ENCODE peak calls at places on chromosomes 1 and 21, in nine cellular contexts. One of them, this sample, is unnamed.

GRCh38 chr1:7886346-7886745 is 33.5 kb upstream of the UTS2 start:
- DNase-seq in cardiac muscle cell: no peak
- DNase-seq in brain microvascular endothelial cell: no peak
- DNase-seq in uterus: no peak
- DNase-seq in PC-9: no peak
- DNase-seq in pancreas: no peak
- DNase-seq in Peyer's patch: no peak
- DNase-seq in adrenal gland: no peak
- DNase-seq in aorta: no peak
- DNase-seq in this sample: no peak

GRCh38 chr1:202155478-202156021 is 4.9 kb downstream of the PTPN7 start:
- DNase-seq in cardiac muscle cell: no peak
- DNase-seq in aorta: peak; percentile 77
- DNase-seq in Peyer's patch: no peak
- DNase-seq in adrenal gland: peak; percentile 75
- DNase-seq in pancreas: peak; percentile 49
- DNase-seq in uterus: no peak
- DNase-seq in PC-9: peak; percentile 67
- DNase-seq in brain microvascular endothelial cell: peak; percentile 17
- DNase-seq in this sample: no peak

GRCh38 chr1:202835548-202836072 is 24.9 kb downstream of the PCAT6 start:
- DNase-seq in adrenal gland: no peak
- DNase-seq in brain microvascular endothelial cell: no peak
- DNase-seq in Peyer's patch: no peak
- DNase-seq in cardiac muscle cell: no peak
- DNase-seq in pancreas: no peak
- DNase-seq in uterus: no peak
- DNase-seq in PC-9: no peak
- DNase-seq in aorta: no peak
- DNase-seq in this sample: no peak

GRCh38 chr1:1437033-1437903 is 1.8 kb downstream of the VWA1 start:
- DNase-seq in cardiac muscle cell: no peak
- DNase-seq in Peyer's patch: no peak
- DNase-seq in adrenal gland: no peak
- DNase-seq in aorta: no peak
- DNase-seq in brain microvascular endothelial cell: no peak
- DNase-seq in PC-9: no peak
- DNase-seq in pancreas: peak; percentile 30
- DNase-seq in uterus: peak; percentile 15
- DNase-seq in this sample: no peak

GRCh38 chr1:59333626-59334277 is 36.9 kb downstream of the FGGY start:
- DNase-seq in Peyer's patch: no peak
- DNase-seq in cardiac muscle cell: no peak
- DNase-seq in aorta: no peak
- DNase-seq in PC-9: no peak
- DNase-seq in uterus: no peak
- DNase-seq in brain microvascular endothelial cell: no peak
- DNase-seq in adrenal gland: no peak
- DNase-seq in pancreas: no peak
- DNase-seq in this sample: no peak

GRCh38 chr21:46110499-46111192 is 12.7 kb downstream of the COL6A2 start:
- DNase-seq in aorta: peak; percentile 72
- DNase-seq in cardiac muscle cell: peak; percentile 35
- DNase-seq in Peyer's patch: peak; percentile 36
- DNase-seq in uterus: peak; percentile 44
- DNase-seq in pancreas: peak; percentile 7
- DNase-seq in PC-9: no peak
- DNase-seq in brain microvascular endothelial cell: no peak
- DNase-seq in adrenal gland: peak; percentile 10
- DNase-seq in this sample: peak; percentile 76

GRCh38 chr1:38858833-38859560 is 575 bp downstream of the RRAGC start:
- DNase-seq in aorta: peak; percentile 67
- DNase-seq in PC-9: peak; percentile 76
- DNase-seq in uterus: peak; percentile 39
- DNase-seq in brain microvascular endothelial cell: peak; percentile 62
- DNase-seq in adrenal gland: peak; percentile 56
- DNase-seq in Peyer's patch: peak; percentile 87
- DNase-seq in cardiac muscle cell: peak; percentile 71
- DNase-seq in pancreas: peak; percentile 57
- DNase-seq in this sample: peak; percentile 45

GRCh38 chr1:223228931-223229528 is 86.0 kb upstream of the TLR5 start:
- DNase-seq in Peyer's patch: no peak
- DNase-seq in pancreas: no peak
- DNase-seq in PC-9: no peak
- DNase-seq in aorta: no peak
- DNase-seq in cardiac muscle cell: no peak
- DNase-seq in brain microvascular endothelial cell: no peak
- DNase-seq in uterus: no peak
- DNase-seq in adrenal gland: no peak
- DNase-seq in this sample: no peak

GRCh38 chr1:79604490-79605198 is 598.1 kb upstream of the ADGRL4 start:
- DNase-seq in cardiac muscle cell: no peak
- DNase-seq in Peyer's patch: no peak
- DNase-seq in PC-9: no peak
- DNase-seq in adrenal gland: no peak
- DNase-seq in uterus: no peak
- DNase-seq in aorta: no peak
- DNase-seq in brain microvascular endothelial cell: no peak
- DNase-seq in pancreas: no peak
- DNase-seq in this sample: no peak

GRCh38 chr1:81967957-81968356 is 167.2 kb downstream of the ADGRL2 start:
- DNase-seq in brain microvascular endothelial cell: no peak
- DNase-seq in cardiac muscle cell: no peak
- DNase-seq in pancreas: no peak
- DNase-seq in adrenal gland: no peak
- DNase-seq in Peyer's patch: no peak
- DNase-seq in aorta: no peak
- DNase-seq in PC-9: no peak
- DNase-seq in uterus: no peak
- DNase-seq in this sample: no peak

GRCh38 chr21:42153046-42153685 is 65.8 kb upstream of the ABCG1 start:
- DNase-seq in PC-9: no peak
- DNase-seq in pancreas: no peak
- DNase-seq in adrenal gland: no peak
- DNase-seq in uterus: no peak
- DNase-seq in brain microvascular endothelial cell: no peak
- DNase-seq in cardiac muscle cell: no peak
- DNase-seq in Peyer's patch: peak; percentile 36
- DNase-seq in aorta: no peak
- DNase-seq in this sample: no peak
- H3K27me3 ChIP-seq in PC-9: no peaks in the 10 kb centered on the region
- H3K27me3 ChIP-seq in pancreas: no peaks in the 10 kb centered on the region
- H3K27me3 ChIP-seq in adrenal gland: no peaks in the 10 kb centered on the region
- H3K27me3 ChIP-seq in uterus: no peaks in the 10 kb centered on the region
- H3K27me3 ChIP-seq in brain microvascular endothelial cell: peaks cover 16% of the 10 kb centered on the region
- H3K27me3 ChIP-seq in cardiac muscle cell: no peaks in the 10 kb centered on the region
- H3K27me3 ChIP-seq in Peyer's patch: no peaks in the 10 kb centered on the region
- H3K27me3 ChIP-seq in aorta: no peaks in the 10 kb centered on the region
- H3K27me3 ChIP-seq in this sample: no peaks in the 10 kb centered on the region

GRCh38 chr1:153431427-153431826 is 15.1 kb downstream of the S100A7A start:
- DNase-seq in aorta: no peak
- DNase-seq in cardiac muscle cell: no peak
- DNase-seq in Peyer's patch: no peak
- DNase-seq in adrenal gland: no peak
- DNase-seq in uterus: no peak
- DNase-seq in pancreas: no peak
- DNase-seq in brain microvascular endothelial cell: no peak
- DNase-seq in PC-9: no peak
- DNase-seq in this sample: no peak
- H3K27me3 ChIP-seq in aorta: no peaks in the 10 kb centered on the region
- H3K27me3 ChIP-seq in cardiac muscle cell: peaks cover 9% of the 10 kb centered on the region
- H3K27me3 ChIP-seq in Peyer's patch: no peaks in the 10 kb centered on the region
- H3K27me3 ChIP-seq in adrenal gland: no peaks in the 10 kb centered on the region
- H3K27me3 ChIP-seq in uterus: no peaks in the 10 kb centered on the region
- H3K27me3 ChIP-seq in pancreas: no peaks in the 10 kb centered on the region
- H3K27me3 ChIP-seq in brain microvascular endothelial cell: no peaks in the 10 kb centered on the region
- H3K27me3 ChIP-seq in PC-9: peaks cover 66% of the 10 kb centered on the region
- H3K27me3 ChIP-seq in this sample: peaks cover 20% of the 10 kb centered on the region

GRCh38 chr1:30316056-30316455 is 407.3 kb downstream of the MATN1 start:
- DNase-seq in PC-9: no peak
- DNase-seq in uterus: no peak
- DNase-seq in adrenal gland: no peak
- DNase-seq in cardiac muscle cell: no peak
- DNase-seq in aorta: no peak
- DNase-seq in pancreas: no peak
- DNase-seq in brain microvascular endothelial cell: no peak
- DNase-seq in Peyer's patch: no peak
- DNase-seq in this sample: no peak

GRCh38 chr1:30313176-30313575 is 410.2 kb downstream of the MATN1 start:
- DNase-seq in aorta: no peak
- DNase-seq in uterus: no peak
- DNase-seq in PC-9: no peak
- DNase-seq in pancreas: no peak
- DNase-seq in Peyer's patch: no peak
- DNase-seq in adrenal gland: no peak
- DNase-seq in brain microvascular endothelial cell: no peak
- DNase-seq in cardiac muscle cell: no peak
- DNase-seq in this sample: no peak

GRCh38 chr1:30313584-30313983 is 409.8 kb downstream of the MATN1 start:
- DNase-seq in aorta: no peak
- DNase-seq in PC-9: no peak
- DNase-seq in cardiac muscle cell: no peak
- DNase-seq in brain microvascular endothelial cell: no peak
- DNase-seq in Peyer's patch: no peak
- DNase-seq in adrenal gland: no peak
- DNase-seq in pancreas: no peak
- DNase-seq in uterus: no peak
- DNase-seq in this sample: no peak

GRCh38 chr1:30315185-30315960 is 408.0 kb downstream of the MATN1 start:
- DNase-seq in aorta: no peak
- DNase-seq in brain microvascular endothelial cell: peak; percentile 9
- DNase-seq in adrenal gland: no peak
- DNase-seq in cardiac muscle cell: no peak
- DNase-seq in Peyer's patch: no peak
- DNase-seq in PC-9: no peak
- DNase-seq in uterus: no peak
- DNase-seq in pancreas: no peak
- DNase-seq in this sample: no peak

DNA sequence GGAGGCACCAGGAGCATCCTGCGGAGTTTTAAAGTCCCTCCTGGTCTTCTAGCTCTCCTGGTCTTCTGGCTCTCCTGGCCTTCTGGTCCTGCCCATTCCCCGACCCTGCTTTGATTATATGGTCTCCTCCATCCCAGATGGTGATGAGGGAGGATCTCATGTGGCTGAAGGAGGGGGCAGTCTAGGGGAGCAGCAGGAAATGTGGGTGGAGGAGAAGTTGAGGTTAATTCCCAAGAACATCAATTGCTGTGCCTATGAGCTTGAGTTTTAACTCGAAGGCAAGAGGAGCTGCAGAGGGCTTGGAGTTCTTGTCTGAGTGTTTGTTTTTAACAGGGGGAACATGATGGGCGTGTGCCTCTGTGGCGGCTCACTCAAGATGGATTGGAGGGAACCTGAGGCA is 408.8 kb downstream of the MATN1 start:
- DNase-seq in PC-9: no peak
- DNase-seq in aorta: no peak
- DNase-seq in uterus: no peak
- DNase-seq in Peyer's patch: no peak
- DNase-seq in pancreas: no peak
- DNase-seq in cardiac muscle cell: no peak
- DNase-seq in adrenal gland: no peak
- DNase-seq in brain microvascular endothelial cell: no peak
- DNase-seq in this sample: no peak
- H3K27me3 ChIP-seq in PC-9: peaks cover 63% of the 10 kb centered on the region
- H3K27me3 ChIP-seq in aorta: no peaks in the 10 kb centered on the region
- H3K27me3 ChIP-seq in uterus: no peaks in the 10 kb centered on the region
- H3K27me3 ChIP-seq in Peyer's patch: no peaks in the 10 kb centered on the region
- H3K27me3 ChIP-seq in pancreas: no peaks in the 10 kb centered on the region
- H3K27me3 ChIP-seq in cardiac muscle cell: no peaks in the 10 kb centered on the region
- H3K27me3 ChIP-seq in adrenal gland: no peaks in the 10 kb centered on the region
- H3K27me3 ChIP-seq in brain microvascular endothelial cell: no peaks in the 10 kb centered on the region
- H3K27me3 ChIP-seq in this sample: no peaks in the 10 kb centered on the region

DNA sequence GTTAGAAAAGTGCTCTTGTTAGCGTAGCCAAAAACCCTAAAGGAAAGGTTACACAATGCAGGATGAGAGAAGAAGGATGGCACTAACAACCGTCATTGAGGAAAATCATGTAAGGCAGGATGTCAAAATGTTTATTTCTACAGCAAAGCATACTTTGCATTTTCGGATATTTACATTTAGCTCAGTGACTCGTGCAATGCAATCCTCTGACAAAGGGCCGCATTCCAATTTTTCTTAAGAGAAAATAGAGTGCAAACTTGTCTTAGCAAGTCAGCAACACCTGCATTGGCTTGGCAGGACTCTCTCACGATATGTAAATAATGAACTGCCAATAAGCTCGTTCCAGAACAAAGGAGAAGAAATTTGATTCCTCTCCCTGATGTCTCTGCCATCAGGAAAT is 33.3 kb downstream of the TIAM1 start:
- DNase-seq in Peyer's patch: no peak
- DNase-seq in brain microvascular endothelial cell: no peak
- DNase-seq in PC-9: peak; percentile 50
- DNase-seq in cardiac muscle cell: no peak
- DNase-seq in adrenal gland: no peak
- DNase-seq in uterus: no peak
- DNase-seq in pancreas: no peak
- DNase-seq in aorta: no peak
- DNase-seq in this sample: no peak
- H3K27me3 ChIP-seq in Peyer's patch: no peaks in the 10 kb centered on the region
- H3K27me3 ChIP-seq in brain microvascular endothelial cell: no peaks in the 10 kb centered on the region
- H3K27me3 ChIP-seq in PC-9: no peaks in the 10 kb centered on the region
- H3K27me3 ChIP-seq in cardiac muscle cell: no peaks in the 10 kb centered on the region
- H3K27me3 ChIP-seq in adrenal gland: no peaks in the 10 kb centered on the region
- H3K27me3 ChIP-seq in uterus: no peaks in the 10 kb centered on the region
- H3K27me3 ChIP-seq in pancreas: no peaks in the 10 kb centered on the region
- H3K27me3 ChIP-seq in aorta: no peaks in the 10 kb centered on the region
- H3K27me3 ChIP-seq in this sample: no peaks in the 10 kb centered on the region

GRCh38 chr1:36565576-36566501 is 83.1 kb upstream of the CSF3R start:
- DNase-seq in adrenal gland: no peak
- DNase-seq in cardiac muscle cell: no peak
- DNase-seq in Peyer's patch: no peak
- DNase-seq in brain microvascular endothelial cell: no peak
- DNase-seq in aorta: no peak
- DNase-seq in pancreas: no peak
- DNase-seq in PC-9: no peak
- DNase-seq in uterus: no peak
- DNase-seq in this sample: no peak

GRCh38 chr1:36570016-36570415 is 87.3 kb upstream of the CSF3R start:
- DNase-seq in aorta: no peak
- DNase-seq in PC-9: no peak
- DNase-seq in pancreas: no peak
- DNase-seq in Peyer's patch: no peak
- DNase-seq in uterus: no peak
- DNase-seq in brain microvascular endothelial cell: no peak
- DNase-seq in adrenal gland: no peak
- DNase-seq in cardiac muscle cell: no peak
- DNase-seq in this sample: no peak

GRCh38 chr1:36571106-36571505 is 88.4 kb upstream of the CSF3R start:
- DNase-seq in PC-9: no peak
- DNase-seq in brain microvascular endothelial cell: no peak
- DNase-seq in Peyer's patch: no peak
- DNase-seq in adrenal gland: no peak
- DNase-seq in pancreas: no peak
- DNase-seq in cardiac muscle cell: no peak
- DNase-seq in uterus: no peak
- DNase-seq in aorta: no peak
- DNase-seq in this sample: no peak

GRCh38 chr1:36570478-36571060 is 87.9 kb upstream of the CSF3R start:
- DNase-seq in aorta: no peak
- DNase-seq in brain microvascular endothelial cell: no peak
- DNase-seq in cardiac muscle cell: no peak
- DNase-seq in PC-9: no peak
- DNase-seq in adrenal gland: no peak
- DNase-seq in uterus: no peak
- DNase-seq in pancreas: no peak
- DNase-seq in Peyer's patch: no peak
- DNase-seq in this sample: no peak

GRCh38 chr1:36567601-36568341 is 85.1 kb upstream of the CSF3R start:
- DNase-seq in cardiac muscle cell: no peak
- DNase-seq in Peyer's patch: no peak
- DNase-seq in adrenal gland: no peak
- DNase-seq in pancreas: no peak
- DNase-seq in aorta: no peak
- DNase-seq in uterus: no peak
- DNase-seq in PC-9: no peak
- DNase-seq in brain microvascular endothelial cell: no peak
- DNase-seq in this sample: no peak
- H3K27me3 ChIP-seq in cardiac muscle cell: peaks cover 15% of the 10 kb centered on the region
- H3K27me3 ChIP-seq in Peyer's patch: no peaks in the 10 kb centered on the region
- H3K27me3 ChIP-seq in adrenal gland: no peaks in the 10 kb centered on the region
- H3K27me3 ChIP-seq in pancreas: no peaks in the 10 kb centered on the region
- H3K27me3 ChIP-seq in aorta: no peaks in the 10 kb centered on the region
- H3K27me3 ChIP-seq in uterus: no peaks in the 10 kb centered on the region
- H3K27me3 ChIP-seq in PC-9: peaks cover 78% of the 10 kb centered on the region
- H3K27me3 ChIP-seq in brain microvascular endothelial cell: no peaks in the 10 kb centered on the region
- H3K27me3 ChIP-seq in this sample: peaks cover 12% of the 10 kb centered on the region